ENCODE peak calls at places on chromosomes 1 and 21, in ten cellular contexts. One of them, this sample, is unnamed.

GRCh38 chr21:28111151-28111619 is 881.5 kb downstream of the LTN1 start:
- DNase-seq in cardiac muscle cell: peak
- DNase-seq in glutamatergic neuron: no peak
- DNase-seq in mammary epithelial cell: no peak
- DNase-seq in GM13977: no peak
- DNase-seq in NCI-H345: no peak
- DNase-seq in HCEC 1CT: peak
- DNase-seq in trophoblast cell: no peak
- DNase-seq in RPMI8226: no peak
- DNase-seq in posterior cingulate gyrus: no peak
- DNase-seq in this sample: no peak

GRCh38 chr1:54442185-54442584 is 36.0 kb upstream of the SSBP3 start:
- DNase-seq in trophoblast cell: no peak
- DNase-seq in cardiac muscle cell: no peak
- DNase-seq in posterior cingulate gyrus: no peak
- DNase-seq in glutamatergic neuron: no peak
- DNase-seq in mammary epithelial cell: no peak
- DNase-seq in GM13977: no peak
- DNase-seq in RPMI8226: no peak
- DNase-seq in NCI-H345: no peak
- DNase-seq in HCEC 1CT: no peak
- DNase-seq in this sample: no peak

GRCh38 chr1:32728413-32729077 is 26.0 kb upstream of the SYNC start:
- DNase-seq in HCEC 1CT: no peak
- DNase-seq in RPMI8226: no peak
- DNase-seq in NCI-H345: no peak
- DNase-seq in trophoblast cell: no peak
- DNase-seq in posterior cingulate gyrus: no peak
- DNase-seq in cardiac muscle cell: no peak
- DNase-seq in mammary epithelial cell: no peak
- DNase-seq in glutamatergic neuron: no peak
- DNase-seq in GM13977: no peak
- DNase-seq in this sample: no peak

GRCh38 chr1:153957744-153958110 is 685 bp downstream of the CRTC2 start:
- DNase-seq in RPMI8226: peak
- DNase-seq in GM13977: peak
- DNase-seq in posterior cingulate gyrus: no peak
- DNase-seq in glutamatergic neuron: no peak
- DNase-seq in NCI-H345: no peak
- DNase-seq in cardiac muscle cell: no peak
- DNase-seq in trophoblast cell: no peak
- DNase-seq in HCEC 1CT: no peak
- DNase-seq in mammary epithelial cell: peak
- DNase-seq in this sample: no peak

GRCh38 chr1:205317311-205317917 is 4.1 kb downstream of the NUAK2 start:
- DNase-seq in NCI-H345: peak
- DNase-seq in GM13977: no peak
- DNase-seq in posterior cingulate gyrus: peak
- DNase-seq in RPMI8226: peak
- DNase-seq in mammary epithelial cell: peak
- DNase-seq in cardiac muscle cell: peak
- DNase-seq in trophoblast cell: no peak
- DNase-seq in HCEC 1CT: no peak
- DNase-seq in glutamatergic neuron: no peak
- DNase-seq in this sample: peak

GRCh38 chr21:17441370-17441769 is 71.5 kb upstream of the CXADR start:
- DNase-seq in NCI-H345: peak
- DNase-seq in trophoblast cell: no peak
- DNase-seq in cardiac muscle cell: peak
- DNase-seq in RPMI8226: no peak
- DNase-seq in HCEC 1CT: no peak
- DNase-seq in GM13977: no peak
- DNase-seq in glutamatergic neuron: no peak
- DNase-seq in posterior cingulate gyrus: no peak
- DNase-seq in mammary epithelial cell: peak
- DNase-seq in this sample: no peak

GRCh38 chr1:42777860-42778259 is 6.9 kb upstream of the TMEM269 start:
- DNase-seq in HCEC 1CT: peak
- DNase-seq in RPMI8226: peak
- DNase-seq in NCI-H345: peak
- DNase-seq in glutamatergic neuron: peak
- DNase-seq in trophoblast cell: no peak
- DNase-seq in posterior cingulate gyrus: no peak
- DNase-seq in GM13977: peak
- DNase-seq in mammary epithelial cell: no peak
- DNase-seq in cardiac muscle cell: peak
- DNase-seq in this sample: peak

GRCh38 chr21:41706263-41706639 is 60.6 kb downstream of the RIPK4 start:
- DNase-seq in cardiac muscle cell: no peak
- DNase-seq in posterior cingulate gyrus: no peak
- DNase-seq in glutamatergic neuron: no peak
- DNase-seq in mammary epithelial cell: no peak
- DNase-seq in NCI-H345: no peak
- DNase-seq in GM13977: no peak
- DNase-seq in trophoblast cell: no peak
- DNase-seq in HCEC 1CT: no peak
- DNase-seq in RPMI8226: no peak
- DNase-seq in this sample: no peak

GRCh38 chr1:109241841-109242301 is 7.5 kb upstream of the CELSR2 start:
- DNase-seq in trophoblast cell: no peak
- DNase-seq in HCEC 1CT: no peak
- DNase-seq in mammary epithelial cell: no peak
- DNase-seq in cardiac muscle cell: peak
- DNase-seq in posterior cingulate gyrus: peak
- DNase-seq in RPMI8226: no peak
- DNase-seq in glutamatergic neuron: peak
- DNase-seq in NCI-H345: no peak
- DNase-seq in GM13977: no peak
- DNase-seq in this sample: no peak

GRCh38 chr1:204313675-204314074 is 46.1 kb downstream of the PLEKHA6 start:
- DNase-seq in NCI-H345: peak
- DNase-seq in glutamatergic neuron: no peak
- DNase-seq in RPMI8226: no peak
- DNase-seq in HCEC 1CT: no peak
- DNase-seq in mammary epithelial cell: no peak
- DNase-seq in trophoblast cell: no peak
- DNase-seq in posterior cingulate gyrus: no peak
- DNase-seq in cardiac muscle cell: peak
- DNase-seq in GM13977: no peak
- DNase-seq in this sample: no peak

GRCh38 chr1:69120828-69121227 is 446.9 kb upstream of the LRRC7 start:
- DNase-seq in HCEC 1CT: no peak
- DNase-seq in posterior cingulate gyrus: no peak
- DNase-seq in NCI-H345: no peak
- DNase-seq in cardiac muscle cell: no peak
- DNase-seq in mammary epithelial cell: no peak
- DNase-seq in glutamatergic neuron: no peak
- DNase-seq in RPMI8226: no peak
- DNase-seq in trophoblast cell: no peak
- DNase-seq in GM13977: no peak
- DNase-seq in this sample: no peak

GRCh38 chr1:57222307-57222706 is 201.6 kb downstream of the DAB1 start:
- DNase-seq in NCI-H345: no peak
- DNase-seq in RPMI8226: no peak
- DNase-seq in mammary epithelial cell: no peak
- DNase-seq in trophoblast cell: no peak
- DNase-seq in GM13977: no peak
- DNase-seq in HCEC 1CT: no peak
- DNase-seq in glutamatergic neuron: no peak
- DNase-seq in cardiac muscle cell: no peak
- DNase-seq in posterior cingulate gyrus: no peak
- DNase-seq in this sample: no peak

This sample was measured in RWPE1.